ENCODE peak calls at places on chromosomes 16 and 17, in eight cellular contexts. M is AG04450, D is lower leg skin, P is ovary, E is A673, U is IMR-90, O is adrenal gland, F is A549. L is an unnamed sample.
A peak's percentile ranks its signal among the peaks of the same experiment; 100 is the strongest.

GRCh38 chr16:27226976-27227705 is 23.8 kb downstream of the KDM8 start:
- DNase-seq in O (no peak), M (no peak), P (no peak), U (no peak), F (no peak), D (no peak), E (no peak), L (no peak)

GRCh38 chr17:79619636-79620206 is 8.9 kb upstream of the RBFOX3 start:
- DNase-seq in P (peak; percentile 6), D (no peak), M (no peak), F (no peak), U (no peak), O (peak; percentile 3), E (no peak), L (no peak)

GRCh38 chr16:22648941-22649340 is 138.2 kb downstream of the NPIPB5 start:
- DNase-seq in E (no peak), D (no peak), O (no peak), F (no peak), U (no peak), M (no peak), P (no peak), L (no peak)

GRCh38 chr17:59401725-59402124 is 70.3 kb downstream of the YPEL2 start:
- DNase-seq in U (no peak), E (no peak), O (no peak), M (no peak), F (no peak), P (no peak), D (no peak), L (no peak)

GRCh38 chr17:31494259-31495048 is 103.0 kb downstream of the RAB11FIP4 start:
- DNase-seq in E (no peak), U (no peak), M (no peak), O (no peak), D (no peak), P (no peak), F (no peak), L (no peak)

GRCh38 chr16:19419691-19420060 is 2.0 kb downstream of the TMC5 start:
- DNase-seq in U (peak; percentile 4), F (peak; percentile 91), M (no peak), D (no peak), O (no peak), E (no peak), P (no peak), L (peak; percentile 55)

GRCh38 chr16:23962001-23962400 is 126.2 kb downstream of the PRKCB start:
- DNase-seq in E (no peak), O (no peak), M (no peak), D (no peak), P (no peak), U (no peak), F (no peak), L (no peak)

GRCh38 chr17:39051001-39051605 is 83.9 kb upstream of the FBXO47 start:
- DNase-seq in D (no peak), P (no peak), U (no peak), F (no peak), O (no peak), M (no peak), E (no peak), L (no peak)

DNA sequence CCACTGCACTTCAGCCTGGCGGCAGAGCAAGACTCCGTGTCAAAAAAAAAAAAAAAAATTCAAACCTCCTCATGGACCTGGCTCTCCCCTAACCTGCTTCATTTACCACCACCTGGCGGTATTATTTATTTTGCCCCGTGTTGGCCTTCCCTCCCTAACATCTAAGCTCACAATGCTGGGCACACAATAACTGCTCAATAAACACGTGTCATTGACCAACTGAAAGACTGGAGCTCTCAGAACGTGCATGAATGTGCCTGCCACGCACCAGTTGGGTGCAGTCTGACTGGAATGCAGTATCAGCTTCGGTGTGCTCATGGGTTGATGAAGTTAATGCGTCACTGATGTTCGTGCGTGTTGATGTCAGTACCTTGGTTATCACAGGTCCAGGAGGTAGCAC is 64.4 kb upstream of the CDC42EP4 start:
- DNase-seq in O (no peak), P (no peak), F (no peak), E (no peak), D (no peak), M (no peak), U (no peak), L (no peak)
- H3K4me3 ChIP-seq in O (no peak overlapping the region), P (no peak overlapping the region), F (no peak overlapping the region), E (no peak overlapping the region), D (no peak overlapping the region), M (no peak overlapping the region), U (no peak overlapping the region), L (no peak overlapping the region)

GRCh38 chr16:66365588-66365987 is 903 bp upstream of the CDH5 start:
- DNase-seq in O (peak; percentile 70), M (no peak), F (no peak), U (peak; percentile 20), P (peak; percentile 70), D (peak; percentile 59), E (no peak), L (peak; percentile 88)

GRCh38 chr16:66364117-66364958 is 2.2 kb upstream of the CDH5 start:
- DNase-seq in U (no peak), P (peak; percentile 74), F (no peak), D (peak; percentile 68), O (peak; percentile 70), M (no peak), E (no peak), L (peak; percentile 71)

GRCh38 chr16:66366433-66367299 is at the start of gene CDH5:
- DNase-seq in D (peak; percentile 78), P (peak; percentile 74), M (no peak), O (peak; percentile 67), U (no peak), F (no peak), E (no peak), L (peak; percentile 66)

GRCh38 chr16:66363196-66363777 is 3.2 kb upstream of the CDH5 start:
- DNase-seq in F (no peak), U (no peak), P (no peak), D (no peak), E (peak; percentile 63), M (no peak), O (no peak), L (no peak)

GRCh38 chr16:66364959-66365306 is 1.6 kb upstream of the CDH5 start:
- DNase-seq in E (peak; percentile 54), F (no peak), O (no peak), U (no peak), M (no peak), D (no peak), P (no peak), L (no peak)
- TF ChIP-seq CTCF in E (no peak), F (no peak), O (no peak), U (no peak), M (no peak), D (no peak), P (no peak), L (no peak)

DNA sequence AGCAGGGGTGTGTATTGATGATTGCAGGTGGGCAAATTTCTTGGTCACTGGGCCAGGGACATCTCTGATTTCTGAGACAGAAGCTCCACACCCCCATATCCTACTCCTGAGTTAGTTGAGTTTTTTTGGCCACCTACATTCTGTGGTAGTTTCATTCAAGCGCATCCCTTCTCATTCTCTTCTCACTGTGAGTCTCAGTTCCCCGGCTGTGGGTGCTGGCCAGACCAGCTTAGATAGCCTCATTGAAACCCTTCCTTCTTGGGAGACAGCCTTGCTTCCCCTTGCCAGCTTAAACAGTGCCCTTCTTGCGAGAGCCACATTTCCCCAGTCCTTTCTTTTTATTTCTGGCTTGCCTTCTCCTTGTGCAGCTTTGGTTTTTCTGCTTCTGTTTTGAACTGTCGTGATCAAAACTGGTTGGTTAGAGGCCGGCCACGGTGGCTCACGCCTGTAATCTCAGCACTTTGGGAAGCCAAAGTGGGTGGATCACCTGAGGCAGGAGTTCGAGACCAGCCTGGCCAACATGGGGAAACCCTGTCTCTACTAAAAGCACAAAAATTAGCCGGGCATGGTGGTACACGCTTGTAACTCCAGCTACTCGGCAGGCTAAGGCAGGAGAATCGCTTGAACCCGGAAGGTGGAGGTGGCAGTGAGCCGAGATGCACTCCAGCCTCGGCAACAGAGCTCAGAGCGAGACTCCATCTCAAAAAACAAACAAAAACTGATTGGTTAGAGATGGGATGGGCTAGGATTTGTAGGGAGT is 2.8 kb downstream of the GPT2 start:
- DNase-seq in U (no peak), P (no peak), M (no peak), F (no peak), E (no peak), D (no peak), O (no peak), L (no peak)
- H3K4me3 ChIP-seq in U (no peak overlapping the region), P (no peak overlapping the region), M (no peak overlapping the region), F (no peak overlapping the region), E (no peak overlapping the region), D (no peak overlapping the region), O (no peak overlapping the region), L (no peak overlapping the region)

GRCh38 chr17:28685366-28685765 is 23.4 kb downstream of the SUPT6H start:
- DNase-seq in E (no peak), D (no peak), O (no peak), M (no peak), U (no peak), F (no peak), P (no peak), L (no peak)

GRCh38 chr17:28686296-28686695 is 24.3 kb downstream of the SUPT6H start:
- DNase-seq in F (no peak), E (no peak), D (no peak), P (no peak), M (no peak), O (no peak), U (no peak), L (no peak)

GRCh38 chr17:28688481-28688880 is 23.2 kb downstream of the PROCA1 start:
- DNase-seq in P (no peak), D (no peak), U (no peak), E (no peak), F (no peak), M (no peak), O (no peak), L (no peak)

GRCh38 chr17:28682655-28683054 is 20.6 kb downstream of the SUPT6H start:
- DNase-seq in P (no peak), D (no peak), E (no peak), F (no peak), O (no peak), U (no peak), M (no peak), L (no peak)

DNA sequence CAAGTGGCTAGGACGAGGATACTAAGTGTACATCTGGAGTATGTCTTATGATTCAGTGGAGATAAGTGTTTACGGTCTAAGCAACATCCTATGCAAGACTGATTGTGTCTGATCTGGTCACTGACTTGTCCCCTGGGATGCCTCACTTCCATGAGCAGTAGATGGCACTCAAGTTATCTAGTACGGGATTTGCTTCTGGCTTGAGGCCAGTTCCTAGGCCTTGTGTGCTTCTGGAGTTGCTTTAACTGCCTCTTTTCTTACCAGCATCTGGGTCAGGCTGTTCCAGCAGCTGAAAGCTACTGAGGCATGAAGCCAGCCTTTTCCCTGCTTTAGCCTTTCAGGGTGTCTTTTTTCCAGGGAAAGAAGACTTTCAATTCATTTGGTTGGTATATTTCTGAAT is 23.0 kb downstream of the SUPT6H start:
- DNase-seq in M (no peak), F (peak; percentile 63), U (peak; percentile 16), O (peak; percentile 91), D (no peak), P (peak; percentile 42), E (peak; percentile 76), L (peak; percentile 61)
- TF ChIP-seq CTCF in M (peak; percentile 9), F (peak; percentile 58), U (no peak), O (peak; percentile 51), D (no peak), P (no peak), E (peak; percentile 37), L (no peak)

GRCh38 chr16:71459510-71459909 is 2.5 kb downstream of the ZNF23 start:
- DNase-seq in M (no peak), D (no peak), P (no peak), E (no peak), O (no peak), U (no peak), F (no peak), L (no peak)
- H3K4me3 ChIP-seq in M (no peak overlapping the region), D (no peak overlapping the region), P (no peak overlapping the region), E (no peak overlapping the region), O (no peak overlapping the region), U (no peak overlapping the region), F (no peak overlapping the region), L (no peak overlapping the region)

GRCh38 chr16:50178397-50179018 is 25.4 kb downstream of the TENT4B start:
- DNase-seq in D (no peak), U (no peak), M (no peak), E (no peak), O (no peak), P (no peak), F (no peak), L (no peak)
- TF ChIP-seq CTCF in D (no peak), U (no peak), M (no peak), E (no peak), O (no peak), P (no peak), F (no peak), L (no peak)